ENCODE peak calls at places on chromosomes 1 and 21, in ten cellular contexts. O is NB4, F is H1, W is heart left ventricle, G is sigmoid colon, E is stomach, P is K562, K is right lobe of liver, Y is A549, D is body of pancreas. I is an unnamed sample.

GRCh38 chr21:28485301-28486022 is 507.2 kb downstream of the LTN1 start:
- DNase-seq in O (no peak), F (no peak), W (no peak), G (no peak), E (no peak), P (no peak), K (no peak), Y (no peak), D (no peak), I (no peak)

GRCh38 chr1:233610628-233611027 is 3.3 kb upstream of the KCNK1 start:
- DNase-seq in O (no peak), F (no peak), W (no peak), G (no peak), E (no peak), P (no peak), K (no peak), Y (no peak), D (no peak), I (no peak)

GRCh38 chr1:51648180-51649109 is 31.6 kb downstream of the OSBPL9 start:
- DNase-seq in O (peak), F (no peak), W (no peak), G (no peak), E (no peak), P (peak), K (no peak), Y (no peak), D (no peak), I (peak)

GRCh38 chr1:173867141-173867752 is 542 bp downstream of the GAS5 start:
- DNase-seq in O (no peak), F (no peak), W (no peak), G (peak), E (no peak), P (no peak), K (no peak), Y (no peak), D (no peak), I (no peak)

GRCh38 chr1:66050123-66050522 is 257.4 kb downstream of the PDE4B start:
- DNase-seq in O (no peak), F (no peak), W (no peak), G (no peak), E (no peak), P (no peak), K (no peak), Y (no peak), D (no peak), I (no peak)

GRCh38 chr1:203644191-203644590 is 17.6 kb downstream of the ATP2B4 start:
- DNase-seq in O (no peak), F (no peak), W (no peak), G (no peak), E (no peak), P (no peak), K (no peak), Y (no peak), D (no peak), I (no peak)

GRCh38 chr1:173411835-173412742 is 65.0 kb upstream of the PRDX6 start:
- DNase-seq in O (no peak), F (no peak), W (no peak), G (no peak), E (no peak), P (no peak), K (no peak), Y (no peak), D (no peak), I (no peak)

GRCh38 chr1:55718758-55719671 is 503.9 kb upstream of the USP24 start:
- DNase-seq in O (no peak), F (peak), W (no peak), G (peak), E (peak), P (no peak), K (no peak), Y (peak), D (no peak), I (no peak)

GRCh38 chr1:91864017-91864700 is 21.8 kb downstream of the TGFBR3 start:
- DNase-seq in O (peak), F (no peak), W (no peak), G (no peak), E (no peak), P (no peak), K (no peak), Y (no peak), D (no peak), I (no peak)

GRCh38 chr1:42861014-42861399 is 14.6 kb downstream of the ZNF691 start:
- DNase-seq in O (no peak), F (no peak), W (no peak), G (no peak), E (no peak), P (no peak), K (no peak), Y (no peak), D (no peak), I (no peak)

GRCh38 chr1:237879195-237879594 is 11.5 kb downstream of the ZP4 start:
- DNase-seq in O (no peak), F (no peak), W (no peak), G (no peak), E (no peak), P (no peak), K (no peak), Y (peak), D (no peak), I (no peak)

GRCh38 chr21:41254090-41254700 is 62.4 kb upstream of the FAM3B start:
- DNase-seq in O (no peak), F (no peak), W (no peak), G (no peak), E (no peak), P (no peak), K (no peak), Y (no peak), D (no peak), I (no peak)

GRCh38 chr1:157993179-157994080 is at the start of gene KIRREL1:
- DNase-seq in O (peak), F (no peak), W (peak), G (peak), E (peak), P (no peak), K (no peak), Y (no peak), D (peak), I (no peak)

GRCh38 chr21:38982096-38982495 is 176.4 kb downstream of the ETS2 start:
- DNase-seq in O (no peak), F (peak), W (no peak), G (no peak), E (no peak), P (no peak), K (no peak), Y (no peak), D (no peak), I (no peak)

GRCh38 chr21:42019706-42020105 is 9.5 kb upstream of the ZBTB21 start:
- DNase-seq in O (no peak), F (no peak), W (no peak), G (peak), E (no peak), P (no peak), K (no peak), Y (no peak), D (no peak), I (no peak)

GRCh38 chr1:54069792-54070548 is 16.6 kb downstream of the TCEANC2 start:
- DNase-seq in O (peak), F (no peak), W (no peak), G (no peak), E (no peak), P (peak), K (no peak), Y (peak), D (no peak), I (no peak)

GRCh38 chr21:34813266-34813886 is 144.6 kb downstream of the CLIC6 start:
- DNase-seq in O (peak), F (no peak), W (no peak), G (no peak), E (peak), P (no peak), K (no peak), Y (no peak), D (no peak), I (no peak)
- TF ChIP-seq POLR2A in O (no peak), F (no peak), W (no peak), G (no peak), E (no peak), P (no peak), K (no peak), Y (no peak), D (no peak), I (no peak)

GRCh38 chr21:46636550-46637289 is 1.2 kb downstream of the PRMT2 start:
- DNase-seq in O (no peak), F (no peak), W (no peak), G (no peak), E (no peak), P (no peak), K (no peak), Y (no peak), D (no peak), I (no peak)
- H3K4me3 ChIP-seq in O (peak), F (peak), W (peak), G (peak), E (peak), P (peak), K (no peak), Y (peak), D (peak), I (no peak)

GRCh38 chr21:25638634-25639166 is 358 bp upstream of the JAM2 start:
- DNase-seq in O (no peak), F (no peak), W (no peak), G (no peak), E (no peak), P (no peak), K (no peak), Y (no peak), D (no peak), I (no peak)

GRCh38 chr21:25640671-25641292 is 1.7 kb downstream of the JAM2 start:
- DNase-seq in O (no peak), F (no peak), W (no peak), G (no peak), E (no peak), P (no peak), K (no peak), Y (no peak), D (no peak), I (no peak)

GRCh38 chr21:25637846-25638245 is 1.2 kb upstream of the JAM2 start:
- DNase-seq in O (no peak), F (no peak), W (no peak), G (no peak), E (no peak), P (no peak), K (no peak), Y (no peak), D (no peak), I (no peak)

GRCh38 chr21:25639922-25640670 is 1.0 kb downstream of the JAM2 start:
- DNase-seq in O (no peak), F (no peak), W (peak), G (peak), E (no peak), P (no peak), K (no peak), Y (no peak), D (no peak), I (peak)

GRCh38 chr21:25639167-25639921 is at the start of gene JAM2:
- DNase-seq in O (no peak), F (no peak), W (peak), G (peak), E (no peak), P (peak), K (peak), Y (no peak), D (peak), I (peak)
- TF ChIP-seq POLR2A in O (no peak), F (peak), W (no peak), G (no peak), E (no peak), P (no peak), K (no peak), Y (no peak), D (no peak), I (no peak)

GRCh38 chr1:201713093-201713810 is 115.7 kb upstream of the IPO9 start:
- DNase-seq in O (peak), F (no peak), W (peak), G (peak), E (peak), P (no peak), K (peak), Y (peak), D (peak), I (peak)
- H3K4me3 ChIP-seq in O (no peak), F (no peak), W (no peak), G (no peak), E (no peak), P (no peak), K (no peak), Y (no peak), D (no peak), I (no peak)

GRCh38 chr21:46055863-46056281 is 42.0 kb upstream of the COL6A2 start:
- DNase-seq in O (no peak), F (no peak), W (peak), G (peak), E (no peak), P (no peak), K (peak), Y (no peak), D (no peak), I (no peak)

GRCh38 chr21:46057111-46057709 is 40.7 kb upstream of the COL6A2 start:
- DNase-seq in O (peak), F (no peak), W (no peak), G (peak), E (no peak), P (no peak), K (peak), Y (no peak), D (no peak), I (peak)

GRCh38 chr21:46054447-46054846 is 43.5 kb upstream of the COL6A2 start:
- DNase-seq in O (no peak), F (no peak), W (no peak), G (peak), E (no peak), P (no peak), K (peak), Y (no peak), D (no peak), I (no peak)

GRCh38 chr21:46057710-46058241 is 40.1 kb upstream of the COL6A2 start:
- DNase-seq in O (no peak), F (no peak), W (peak), G (peak), E (peak), P (no peak), K (no peak), Y (no peak), D (no peak), I (no peak)

DNA sequence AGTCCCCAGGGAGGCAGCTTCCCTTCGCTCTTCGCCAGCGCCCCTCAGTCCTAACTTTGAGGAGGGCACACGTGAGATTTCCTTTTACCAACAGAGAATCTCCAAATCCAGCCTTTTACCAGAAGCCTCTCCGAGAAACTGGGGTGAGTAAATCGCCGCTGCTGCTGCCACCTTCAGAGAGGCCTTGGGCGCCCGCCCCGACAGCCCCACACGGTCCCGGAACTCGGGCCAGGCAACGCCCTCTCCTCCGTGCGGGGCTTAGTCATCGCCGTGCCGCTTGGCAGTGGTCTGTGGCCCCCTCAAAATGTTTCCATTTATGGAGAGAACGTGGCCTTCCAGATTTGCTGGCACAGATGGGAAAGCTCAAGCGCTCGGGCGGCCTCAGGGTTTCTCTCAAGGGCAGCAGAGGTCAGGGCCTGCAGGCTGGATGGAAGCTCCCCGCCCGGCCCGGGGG is 41.4 kb upstream of the COL6A2 start:
- DNase-seq in O (peak), F (no peak), W (peak), G (peak), E (peak), P (no peak), K (peak), Y (no peak), D (no peak), I (no peak)
- TF ChIP-seq POLR2A in O (no peak), F (no peak), W (peak), G (peak), E (no peak), P (no peak), K (no peak), Y (no peak), D (no peak), I (no peak)